ENCODE peak calls at places on chromosomes 2 and 18, in eight cellular contexts. K is NCI-H2081, Y is ACHN, Q is GOT3, D is posterior vena cava, W is activated T-helper 1 cell treated with Interleukin-2 at 50 U/mL for 16 hours, S is HuH-7, C is bronchial epithelial cell. N is an unnamed sample.

GRCh38 chr2:16617282-16618266 is 48.1 kb downstream of the CYRIA start:
- DNase-seq in K (no peak), Y (peak), Q (no peak), D (no peak), W (no peak), S (peak), C (peak), N (peak)

GRCh38 chr2:5742126-5742525 is 49.9 kb downstream of the SOX11 start:
- DNase-seq in K (no peak), Y (no peak), Q (no peak), D (no peak), W (no peak), S (no peak), C (no peak), N (no peak)

GRCh38 chr2:101120124-101120996 is 30.8 kb downstream of the TBC1D8 start:
- DNase-seq in K (no peak), Y (peak), Q (no peak), D (peak), W (no peak), S (no peak), C (peak), N (peak)

GRCh38 chr18:63079114-63079513 is 240.5 kb downstream of the BCL2 start:
- DNase-seq in K (no peak), Y (no peak), Q (no peak), D (no peak), W (no peak), S (no peak), C (no peak), N (no peak)

GRCh38 chr2:144495227-144495933 is 24.5 kb downstream of the ZEB2 start:
- DNase-seq in K (no peak), Y (no peak), Q (no peak), D (no peak), W (no peak), S (no peak), C (no peak), N (no peak)

GRCh38 chr18:12911025-12911927 is 27.2 kb upstream of the PTPN2 start:
- DNase-seq in K (no peak), Y (no peak), Q (no peak), D (no peak), W (peak), S (no peak), C (peak), N (no peak)

GRCh38 chr2:128293426-128293755 is 25.3 kb downstream of the HS6ST1 start:
- DNase-seq in K (no peak), Y (no peak), Q (no peak), D (no peak), W (no peak), S (no peak), C (no peak), N (no peak)

GRCh38 chr18:56645415-56646016 is 5.6 kb upstream of the WDR7 start:
- DNase-seq in K (peak), Y (peak), Q (no peak), D (no peak), W (no peak), S (no peak), C (peak), N (no peak)

GRCh38 chr18:52903858-52904257 is 563.9 kb downstream of the DCC start:
- DNase-seq in K (peak), Y (peak), Q (no peak), D (no peak), W (no peak), S (peak), C (peak), N (peak)

GRCh38 chr2:32363588-32363987 is 6.8 kb downstream of the BIRC6 start:
- DNase-seq in K (no peak), Y (peak), Q (no peak), D (no peak), W (no peak), S (no peak), C (no peak), N (no peak)

GRCh38 chr2:40859617-40860016 is 407.7 kb upstream of the SLC8A1 start:
- DNase-seq in K (no peak), Y (no peak), Q (no peak), D (no peak), W (no peak), S (no peak), C (peak), N (peak)

GRCh38 chr2:23425338-23425871 is 40.4 kb downstream of the KLHL29 start:
- DNase-seq in K (no peak), Y (no peak), Q (no peak), D (no peak), W (no peak), S (no peak), C (no peak), N (no peak)

GRCh38 chr2:240958366-240959213 is 39.8 kb upstream of the SNED1 start:
- DNase-seq in K (no peak), Y (no peak), Q (no peak), D (peak), W (no peak), S (no peak), C (no peak), N (no peak)

GRCh38 chr2:128421286-128421685 is 102.6 kb upstream of the HS6ST1 start:
- DNase-seq in K (no peak), Y (no peak), Q (no peak), D (peak), W (no peak), S (no peak), C (no peak), N (no peak)

GRCh38 chr2:176130153-176130916 is 830 bp downstream of the HOXD8 start:
- DNase-seq in K (peak), Y (peak), Q (no peak), D (peak), W (no peak), S (peak), C (no peak), N (peak)

GRCh38 chr2:19262150-19262549 is 96.3 kb downstream of the OSR1 start:
- DNase-seq in K (no peak), Y (no peak), Q (no peak), D (no peak), W (no peak), S (no peak), C (no peak), N (no peak)

GRCh38 chr2:375270-375946 is 87.5 kb upstream of the ALKAL2 start:
- DNase-seq in K (no peak), Y (no peak), Q (no peak), D (no peak), W (no peak), S (no peak), C (no peak), N (no peak)